ENCODE peak calls at places on chromosome 16, in seven cellular contexts. H is SK-N-SH treated with all-trans-retinoic acid at 6 μM for 48 hours; N is upper lobe of right lung; E is A549; L is activated T-cell treated with anti-CD3 and anti-CD28 coated beads, Interleukin-2, amount 50 U/mL, for 72 hours; B is activated CD4-positive, alpha-beta T cell treated with anti-CD3 and anti-CD28 coated beads for 36 hours; D is naive thymus-derived CD4-positive, alpha-beta T cell. Q is an unnamed sample.

GRCh38 chr16:81846105-81846504 is 67.0 kb downstream of the PLCG2 start:
- ATAC-seq in H (no peak), N (no peak), E (peak), B (no peak), D (no peak), L (no peak), Q (no peak)

GRCh38 chr16:22214402-22214801 is 8.3 kb downstream of the EEF2K start:
- ATAC-seq in E (no peak), B (no peak), L (no peak), N (no peak), H (no peak), D (no peak), Q (no peak)

GRCh38 chr16:86566601-86566965 is at the start of gene FOXC2:
- ATAC-seq in B (peak), D (no peak), H (peak), L (peak), E (peak), N (peak), Q (no peak)

GRCh38 chr16:2783581-2784375 is 3.6 kb downstream of the PRSS33 start:
- ATAC-seq in L (no peak), H (no peak), B (no peak), D (no peak), N (no peak), E (no peak), Q (no peak)

GRCh38 chr16:8673611-8674412 is 605 bp upstream of the ABAT start:
- ATAC-seq in D (no peak), E (peak), N (peak), B (peak), H (peak), L (no peak), Q (no peak)

GRCh38 chr16:1154887-1155331 is 2.0 kb downstream of the CACNA1H start:
- ATAC-seq in D (no peak), B (no peak), E (peak), N (no peak), H (no peak), L (no peak), Q (no peak)

GRCh38 chr16:87853411-87854052 is 15.8 kb downstream of the SLC7A5 start:
- ATAC-seq in E (peak), N (peak), B (peak), H (peak), L (peak), D (peak), Q (peak)

GRCh38 chr16:88508376-88508867 is 55.3 kb downstream of the ZFPM1 start:
- ATAC-seq in B (no peak), N (no peak), H (no peak), L (no peak), E (no peak), D (no peak), Q (no peak)

GRCh38 chr16:67268136-67268579 is 11.2 kb upstream of the PLEKHG4 start:
- ATAC-seq in N (peak), D (no peak), E (peak), L (no peak), B (no peak), H (peak), Q (no peak)

GRCh38 chr16:4090476-4090875 is 25.8 kb downstream of the ADCY9 start:
- ATAC-seq in H (no peak), B (no peak), E (no peak), N (peak), D (peak), L (no peak), Q (no peak)

GRCh38 chr16:87407511-87408112 is 15.5 kb downstream of the MAP1LC3B start:
- ATAC-seq in B (peak), N (peak), D (peak), E (no peak), H (no peak), L (no peak), Q (peak)

GRCh38 chr16:66649636-66650205 is 45.2 kb downstream of the CMTM3 start:
- ATAC-seq in H (no peak), B (no peak), L (no peak), E (no peak), D (no peak), N (peak), Q (no peak)

GRCh38 chr16:84524346-84524920 is 20.0 kb upstream of the MEAK7 start:
- ATAC-seq in D (no peak), N (no peak), L (peak), B (no peak), H (no peak), E (no peak), Q (no peak)

GRCh38 chr16:85144026-85144915 is 32.0 kb upstream of the CIBAR2 start:
- ATAC-seq in D (no peak), B (no peak), E (no peak), H (peak), L (no peak), N (peak), Q (no peak)

GRCh38 chr16:17258848-17259713 is 211.7 kb downstream of the XYLT1 start:
- ATAC-seq in N (peak), E (peak), L (no peak), B (no peak), D (peak), H (no peak), Q (peak)

GRCh38 chr16:82999711-83000110 is 372.9 kb downstream of the CDH13 start:
- ATAC-seq in D (no peak), B (no peak), E (no peak), H (no peak), L (no peak), N (no peak), Q (no peak)

GRCh38 chr16:68155425-68155824 is 70.3 kb downstream of the NFATC3 start:
- ATAC-seq in H (no peak), L (no peak), B (no peak), E (no peak), N (no peak), D (no peak), Q (no peak)

GRCh38 chr16:81625544-81626152 is 153.4 kb upstream of the PLCG2 start:
- ATAC-seq in B (peak), H (peak), E (peak), L (peak), N (peak), D (peak), Q (peak)

Q was measured in activated T-helper 17 cell treated with anti-CD3 and anti-CD28 coated beads, Interleukin-2, amount 50 U/mL, for 72 hours.